ENCODE peak calls at places on chromosomes 11 and 22, in six cellular contexts. X is effector memory CD4-positive, alpha-beta T cell; O is esophagus squamous epithelium; L is pancreas; S is ovary; Y is K562. B is an unnamed sample. For H3K4me1, the result is how much of the 10 kb centered on the place peaks cover.

GRCh38 chr11:122199661-122200060 is 83.6 kb upstream of the BLID start:
- DNase-seq in X (no peak), O (no peak), L (no peak), S (no peak), Y (no peak), B (no peak)

GRCh38 chr11:65764434-65764833 is 16.3 kb downstream of the AP5B1 start:
- DNase-seq in X (no peak), O (no peak), L (no peak), S (no peak), Y (no peak), B (no peak)

GRCh38 chr11:71490044-71490730 is 36.9 kb upstream of the KRTAP5-7 start:
- DNase-seq in X (no peak), O (no peak), L (peak), S (no peak), Y (no peak), B (no peak)

GRCh38 chr22:36197065-36197440 is 4.6 kb downstream of the APOL4 start:
- DNase-seq in X (no peak), O (no peak), L (no peak), S (peak), Y (peak), B (peak)

GRCh38 chr11:76742912-76743311 is 40.2 kb upstream of the TSKU start:
- DNase-seq in X (no peak), O (no peak), L (no peak), S (no peak), Y (no peak), B (peak)

GRCh38 chr11:30457045-30457444 is 129.1 kb downstream of the MPPED2 start:
- DNase-seq in X (no peak), O (no peak), L (no peak), S (no peak), Y (no peak), B (no peak)

GRCh38 chr11:46277313-46277622 is 194 bp upstream of the CREB3L1 start:
- DNase-seq in X (no peak), O (no peak), L (no peak), S (no peak), Y (no peak), B (no peak)

GRCh38 chr11:128476729-128477128 is 110.6 kb downstream of the ETS1 start:
- DNase-seq in X (peak), O (no peak), L (no peak), S (no peak), Y (no peak), B (no peak)

GRCh38 chr11:116545912-116546311 is 226.9 kb downstream of the BUD13 start:
- DNase-seq in X (no peak), O (no peak), L (no peak), S (no peak), Y (no peak), B (no peak)

GRCh38 chr22:31080848-31081649 is at the start of gene SMTN:
- DNase-seq in X (peak), O (no peak), L (peak), S (peak), Y (peak), B (peak)

DNA sequence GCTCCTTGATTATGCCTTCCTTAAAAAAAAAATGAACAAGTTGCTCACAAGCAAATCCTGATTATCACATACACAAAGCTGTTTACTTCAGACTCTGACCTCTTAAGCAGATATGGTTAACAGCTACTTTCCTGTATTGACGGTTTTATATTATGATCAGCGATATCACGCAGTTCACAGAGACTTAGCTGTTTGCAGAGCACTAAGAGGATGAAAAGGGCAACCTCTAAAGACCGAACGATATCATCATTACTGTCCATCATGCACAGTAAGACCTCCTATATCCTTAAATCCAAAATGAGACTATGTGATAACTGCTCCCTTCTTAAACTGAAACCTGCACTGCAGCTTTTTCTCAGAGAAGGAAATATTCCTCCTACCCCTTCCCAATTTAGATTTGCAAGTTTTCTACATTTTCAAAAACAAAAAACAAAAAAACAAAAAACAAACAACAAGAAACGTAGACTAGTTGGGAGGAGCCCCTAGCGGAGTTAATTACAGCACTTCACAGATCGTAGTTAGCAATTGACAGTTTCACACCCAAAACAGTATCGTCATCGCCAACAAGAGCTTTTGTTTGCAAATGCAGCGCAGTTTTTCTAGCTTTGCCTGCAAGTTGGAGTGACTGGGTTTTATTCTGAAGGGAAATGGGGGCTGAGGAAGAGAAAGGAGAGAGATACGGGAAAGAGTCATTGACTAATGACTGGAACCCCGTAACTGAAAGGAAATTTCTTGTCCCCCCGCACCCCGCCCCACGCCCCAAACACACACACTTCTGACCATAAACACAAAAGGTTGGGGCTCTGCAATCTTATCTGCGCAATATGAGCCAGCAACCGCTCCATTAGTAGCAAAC is 1.2 kb downstream of the DDX6 start:
- DNase-seq in X (peak), O (no peak), L (no peak), S (no peak), Y (peak), B (no peak)
- H3K4me1 ChIP-seq in X (under half), O (half or more), L (under half), S (under half), Y (under half), B (under half)

DNA sequence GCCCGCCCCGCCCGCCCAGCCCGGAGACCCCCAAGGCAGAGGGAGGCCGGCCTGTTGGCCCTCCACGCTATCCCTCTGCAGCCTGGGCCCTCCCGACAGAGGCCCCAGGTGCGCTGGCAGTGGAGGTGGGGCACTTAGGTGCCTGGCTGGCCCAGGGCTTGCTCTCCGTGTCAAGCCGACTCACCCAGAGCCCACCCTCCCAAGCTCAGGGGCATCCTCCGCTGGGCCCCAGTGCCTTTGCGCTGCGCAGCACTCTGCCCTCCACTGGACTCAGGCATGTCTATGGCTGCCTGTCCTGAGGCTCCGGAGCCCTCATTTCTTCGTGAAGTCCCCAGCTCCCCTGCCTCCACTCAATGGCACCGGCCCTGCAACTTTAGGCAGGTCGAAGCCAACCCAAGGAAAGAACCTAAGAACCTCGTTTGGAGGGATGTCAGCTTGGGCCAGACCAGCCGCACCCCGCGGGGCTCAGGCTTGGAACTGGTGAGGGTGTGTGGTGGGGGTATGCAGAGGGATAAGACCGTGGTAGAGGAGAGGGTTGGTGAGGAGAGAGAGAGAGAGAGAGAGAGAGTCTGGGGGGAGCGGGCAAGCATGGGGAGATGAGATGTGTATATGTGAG is 6.1 kb downstream of the SMIM45 start:
- DNase-seq in X (no peak), O (no peak), L (no peak), S (no peak), Y (no peak), B (no peak)
- H3K4me3 ChIP-seq in X (no peak), O (no peak), L (peak), S (no peak), Y (no peak), B (no peak)

GRCh38 chr22:37560682-37561208 is 465 bp downstream of the CDC42EP1 start:
- DNase-seq in X (no peak), O (no peak), L (peak), S (peak), Y (peak), B (peak)

GRCh38 chr22:37563153-37564081 is 3.1 kb downstream of the CDC42EP1 start:
- DNase-seq in X (no peak), O (no peak), L (peak), S (peak), Y (peak), B (no peak)

GRCh38 chr22:37564111-37564711 is 3.9 kb downstream of the CDC42EP1 start:
- DNase-seq in X (no peak), O (no peak), L (no peak), S (no peak), Y (no peak), B (no peak)

GRCh38 chr22:37561209-37562048 is 1.1 kb downstream of the CDC42EP1 start:
- DNase-seq in X (peak), O (peak), L (peak), S (peak), Y (peak), B (peak)

DNA sequence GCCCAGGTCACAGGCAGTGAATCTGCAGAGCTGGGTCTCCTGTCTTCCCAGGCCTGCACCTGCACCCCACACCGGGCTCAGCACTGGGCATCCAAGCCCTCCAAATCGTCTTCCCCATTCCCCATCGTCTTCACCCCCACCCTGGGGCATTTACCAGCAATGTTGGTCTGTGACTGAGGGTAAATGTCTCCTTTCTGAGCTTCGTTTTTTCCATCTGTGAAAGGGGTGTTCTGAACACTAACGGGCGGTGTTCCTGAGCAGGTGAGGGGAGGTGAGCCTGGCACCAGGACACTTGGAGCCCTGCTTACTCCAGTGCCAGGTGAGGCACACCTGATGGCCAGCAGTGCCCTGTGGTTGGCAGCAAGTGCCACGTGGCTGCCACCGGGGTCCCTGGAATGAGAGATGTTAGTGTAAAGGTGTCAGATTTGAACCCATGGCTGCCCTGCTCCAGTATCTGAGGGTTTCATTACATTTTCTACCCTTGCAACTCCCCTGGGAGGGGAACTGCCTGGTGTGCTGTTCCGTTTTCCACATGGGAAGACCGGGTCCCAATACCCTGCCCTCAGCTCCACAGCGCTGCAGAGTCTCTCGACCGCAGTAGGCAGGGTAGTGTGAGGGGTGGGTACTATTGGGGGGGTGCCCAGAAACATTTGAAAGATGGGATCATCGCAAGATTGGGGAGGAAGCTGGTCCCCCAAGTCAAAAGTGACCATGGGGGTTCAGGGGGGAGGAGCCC is 1.9 kb downstream of the CDC42EP1 start:
- DNase-seq in X (no peak), O (no peak), L (no peak), S (peak), Y (no peak), B (no peak)
- H3K27ac ChIP-seq in X (no peak), O (peak), L (peak), S (peak), Y (peak), B (peak)

GRCh38 chr11:12234216-12234615 is 123.8 kb downstream of the MICAL2 start:
- DNase-seq in X (no peak), O (no peak), L (no peak), S (no peak), Y (no peak), B (no peak)

GRCh38 chr11:12235549-12235944 is 125.2 kb downstream of the MICAL2 start:
- DNase-seq in X (no peak), O (no peak), L (no peak), S (no peak), Y (peak), B (peak)

GRCh38 chr11:12233602-12233925 is 123.2 kb downstream of the MICAL2 start:
- DNase-seq in X (no peak), O (no peak), L (no peak), S (no peak), Y (no peak), B (no peak)

GRCh38 chr11:12235945-12236743 is 125.8 kb downstream of the MICAL2 start:
- DNase-seq in X (peak), O (no peak), L (no peak), S (peak), Y (peak), B (peak)

DNA sequence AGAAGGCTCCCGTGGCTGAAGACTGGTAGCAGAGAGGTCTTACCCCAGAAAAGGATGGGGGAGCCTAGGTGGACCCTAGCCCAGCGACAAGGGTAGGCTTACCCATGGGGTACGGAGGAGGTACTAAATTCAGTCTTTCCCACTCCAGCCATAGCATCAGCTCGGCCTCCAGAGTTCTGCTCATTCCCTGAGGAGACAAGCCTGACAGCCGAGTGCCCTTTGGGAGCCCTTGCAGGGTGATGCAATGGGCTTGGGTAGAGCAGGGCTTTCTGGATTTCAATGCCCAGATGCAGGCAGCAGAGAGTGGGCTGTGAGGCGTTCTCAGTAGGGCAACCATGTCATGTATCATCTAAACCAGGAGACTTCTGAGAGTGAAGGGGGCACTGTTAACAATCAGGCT is 124.7 kb downstream of the MICAL2 start:
- DNase-seq in X (no peak), O (no peak), L (no peak), S (no peak), Y (no peak), B (no peak)
- H3K4me1 ChIP-seq in X (under half), O (under half), L (under half), S (under half), Y (under half), B (under half)